ENCODE peak calls at places on chromosomes 1 and 21, in ten cellular contexts. J is bronchial epithelial cell, Z is foreskin keratinocyte, O is K562, Q is BJ, M is heart left ventricle, E is A549, A is IMR-90, L is neural progenitor cell, P is progenitor cell of endocrine pancreas. D is an unnamed sample.

GRCh38 chr1:110944806-110945205 is 18.9 kb downstream of the LRIF1 start:
- DNase-seq in J (no peak), Z (no peak), O (no peak), Q (no peak), M (no peak), E (no peak), A (no peak), L (no peak), P (no peak), D (no peak)

GRCh38 chr1:234838182-234838581 is 228.2 kb upstream of the IRF2BP2 start:
- DNase-seq in J (no peak), Z (no peak), O (no peak), Q (no peak), M (no peak), E (no peak), A (no peak), L (no peak), P (no peak), D (no peak)

GRCh38 chr1:71417421-71417820 is 336.6 kb upstream of the ZRANB2 start:
- DNase-seq in J (no peak), Z (no peak), O (no peak), Q (no peak), M (no peak), E (no peak), A (no peak), L (no peak), P (no peak), D (no peak)

GRCh38 chr1:182685186-182685585 is 799 bp upstream of the RGS8 start:
- DNase-seq in J (no peak), Z (no peak), O (no peak), Q (no peak), M (no peak), E (no peak), A (no peak), L (no peak), P (no peak), D (no peak)

GRCh38 chr1:81682490-81682889 is 118.2 kb upstream of the ADGRL2 start:
- DNase-seq in J (peak), Z (no peak), O (no peak), Q (no peak), M (no peak), E (no peak), A (peak), L (peak), P (no peak), D (no peak)

GRCh38 chr1:204198978-204199340 is 2.7 kb upstream of the KISS1 start:
- DNase-seq in J (no peak), Z (no peak), O (no peak), Q (no peak), M (no peak), E (no peak), A (no peak), L (no peak), P (no peak), D (no peak)

GRCh38 chr1:184492543-184492942 is 105.7 kb downstream of the C1orf21 start:
- DNase-seq in J (no peak), Z (no peak), O (no peak), Q (no peak), M (no peak), E (no peak), A (peak), L (no peak), P (no peak), D (no peak)

GRCh38 chr21:31248598-31248997 is 95.5 kb downstream of the TIAM1 start:
- DNase-seq in J (peak), Z (peak), O (no peak), Q (no peak), M (no peak), E (peak), A (peak), L (no peak), P (no peak), D (no peak)

GRCh38 chr21:41171210-41171609 is 3.2 kb downstream of the BACE2 start:
- DNase-seq in J (peak), Z (peak), O (no peak), Q (no peak), M (peak), E (no peak), A (no peak), L (no peak), P (no peak), D (no peak)

GRCh38 chr1:154943649-154944421 is 7.3 kb upstream of the PMVK start:
- DNase-seq in J (peak), Z (no peak), O (peak), Q (no peak), M (no peak), E (peak), A (peak), L (peak), P (no peak), D (peak)

GRCh38 chr1:212247179-212247721 is 38.0 kb upstream of the PPP2R5A start:
- DNase-seq in J (peak), Z (peak), O (peak), Q (no peak), M (no peak), E (no peak), A (peak), L (no peak), P (no peak), D (no peak)

GRCh38 chr1:234601217-234602017 is 8.6 kb downstream of the IRF2BP2 start:
- DNase-seq in J (no peak), Z (peak), O (peak), Q (no peak), M (no peak), E (peak), A (peak), L (no peak), P (no peak), D (no peak)

GRCh38 chr1:193406901-193407300 is 220.5 kb upstream of the B3GALT2 start:
- DNase-seq in J (peak), Z (peak), O (peak), Q (peak), M (no peak), E (peak), A (peak), L (peak), P (no peak), D (no peak)

GRCh38 chr21:35088235-35088865 is 39.2 kb upstream of the RUNX1 start:
- DNase-seq in J (peak), Z (no peak), O (no peak), Q (no peak), M (no peak), E (no peak), A (peak), L (no peak), P (no peak), D (no peak)

GRCh38 chr1:62954758-62955157 is 170.8 kb downstream of the ATG4C start:
- DNase-seq in J (no peak), Z (no peak), O (no peak), Q (no peak), M (no peak), E (no peak), A (no peak), L (no peak), P (no peak), D (no peak)

GRCh38 chr21:15754640-15755039 is 24.9 kb downstream of the USP25 start:
- DNase-seq in J (peak), Z (peak), O (no peak), Q (no peak), M (no peak), E (peak), A (peak), L (no peak), P (no peak), D (no peak)

GRCh38 chr1:12166834-12167492 is at the start of gene TNFRSF1B:
- DNase-seq in J (no peak), Z (no peak), O (peak), Q (no peak), M (peak), E (no peak), A (peak), L (peak), P (peak), D (peak)

GRCh38 chr21:44686000-44686781 is 4.2 kb upstream of the KRTAP12-1 start:
- DNase-seq in J (no peak), Z (no peak), O (no peak), Q (no peak), M (peak), E (no peak), A (no peak), L (peak), P (no peak), D (no peak)

GRCh38 chr1:230825061-230825803 is 43.1 kb downstream of the C1orf198 start:
- DNase-seq in J (peak), Z (peak), O (no peak), Q (peak), M (no peak), E (peak), A (peak), L (no peak), P (no peak), D (no peak)

GRCh38 chr1:53557830-53558784 is 98.9 kb downstream of the DMRTB1 start:
- DNase-seq in J (no peak), Z (no peak), O (no peak), Q (no peak), M (no peak), E (no peak), A (no peak), L (no peak), P (no peak), D (no peak)

GRCh38 chr1:64363116-64363515 is 106.8 kb upstream of the CACHD1 start:
- DNase-seq in J (no peak), Z (no peak), O (no peak), Q (no peak), M (no peak), E (no peak), A (no peak), L (no peak), P (no peak), D (no peak)

GRCh38 chr21:44403106-44404020 is 49.9 kb downstream of the TRPM2 start:
- DNase-seq in J (no peak), Z (no peak), O (no peak), Q (no peak), M (no peak), E (no peak), A (no peak), L (no peak), P (no peak), D (no peak)

GRCh38 chr1:197557302-197557701 is 218.0 kb downstream of the DENND1B start:
- DNase-seq in J (peak), Z (peak), O (no peak), Q (peak), M (no peak), E (peak), A (peak), L (no peak), P (no peak), D (no peak)

GRCh38 chr1:246724725-246725095 is 501 bp downstream of the SCCPDH start:
- DNase-seq in J (peak), Z (peak), O (peak), Q (no peak), M (peak), E (peak), A (peak), L (peak), P (no peak), D (no peak)

GRCh38 chr1:213783898-213784297 is 203.9 kb upstream of the PROX1 start:
- DNase-seq in J (no peak), Z (no peak), O (no peak), Q (no peak), M (no peak), E (no peak), A (no peak), L (no peak), P (no peak), D (no peak)

GRCh38 chr1:7266561-7266960 is 481.3 kb downstream of the CAMTA1 start:
- DNase-seq in J (no peak), Z (no peak), O (no peak), Q (no peak), M (no peak), E (no peak), A (no peak), L (no peak), P (no peak), D (no peak)

GRCh38 chr1:153506831-153507413 is 28.9 kb downstream of the S100A6 start:
- DNase-seq in J (peak), Z (peak), O (no peak), Q (peak), M (peak), E (peak), A (peak), L (no peak), P (no peak), D (no peak)

GRCh38 chr1:153507926-153508583 is 27.7 kb downstream of the S100A6 start:
- DNase-seq in J (no peak), Z (no peak), O (no peak), Q (no peak), M (no peak), E (no peak), A (no peak), L (no peak), P (no peak), D (no peak)

GRCh38 chr1:153510984-153511410 is 24.8 kb downstream of the S100A6 start:
- DNase-seq in J (peak), Z (peak), O (peak), Q (no peak), M (peak), E (peak), A (peak), L (peak), P (peak), D (peak)

GRCh38 chr1:153509036-153509435 is 26.8 kb downstream of the S100A6 start:
- DNase-seq in J (peak), Z (peak), O (no peak), Q (no peak), M (no peak), E (no peak), A (no peak), L (no peak), P (no peak), D (no peak)

DNA sequence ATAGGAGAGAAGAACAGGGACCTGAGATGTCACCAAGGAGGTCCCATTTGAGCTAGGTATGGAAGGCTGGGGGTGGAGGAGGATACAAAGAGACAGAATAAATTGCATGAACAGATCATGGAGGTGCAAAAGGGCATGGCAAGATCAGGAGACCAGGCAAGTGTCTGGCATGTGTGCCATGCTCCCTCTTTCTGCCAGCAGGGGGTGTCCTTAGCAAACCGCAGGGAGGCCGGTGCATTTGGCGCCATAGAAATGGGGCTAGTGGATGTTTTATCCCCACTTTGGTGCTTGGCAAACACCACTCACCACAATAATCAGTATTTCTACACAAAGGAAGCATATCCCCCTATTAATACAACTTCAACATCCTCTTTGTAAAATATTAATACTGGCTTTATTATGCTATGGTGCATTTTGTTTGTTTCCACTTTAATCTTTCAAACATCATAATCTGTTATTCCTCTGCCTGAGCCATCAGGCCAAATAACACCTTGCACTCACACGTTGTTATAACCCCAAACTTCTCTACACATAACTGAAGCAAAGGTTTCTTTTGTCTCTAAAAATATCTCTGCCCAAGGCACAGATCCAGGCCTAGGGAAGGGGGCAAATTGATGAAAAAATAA is 25.9 kb downstream of the S100A6 start:
- DNase-seq in J (peak), Z (peak), O (peak), Q (no peak), M (peak), E (peak), A (no peak), L (peak), P (peak), D (peak)
- TF ChIP-seq CTCF in J (peak), Z (peak), O (peak), Q (peak), M (peak), E (peak), A (peak), L (peak), P (peak), D (peak)

GRCh38 chr1:10113501-10113900 is 80.7 kb downstream of the UBE4B start:
- DNase-seq in J (no peak), Z (no peak), O (no peak), Q (no peak), M (no peak), E (no peak), A (no peak), L (no peak), P (no peak), D (no peak)

GRCh38 chr1:10117865-10118264 is 85.1 kb downstream of the UBE4B start:
- DNase-seq in J (no peak), Z (no peak), O (no peak), Q (no peak), M (no peak), E (no peak), A (peak), L (no peak), P (no peak), D (no peak)

GRCh38 chr1:10114746-10115145 is 82.0 kb downstream of the UBE4B start:
- DNase-seq in J (no peak), Z (no peak), O (no peak), Q (no peak), M (no peak), E (no peak), A (no peak), L (no peak), P (no peak), D (no peak)

GRCh38 chr1:10121688-10122087 is 88.7 kb upstream of the KIF1B start:
- DNase-seq in J (no peak), Z (no peak), O (no peak), Q (no peak), M (no peak), E (no peak), A (no peak), L (no peak), P (no peak), D (no peak)

GRCh38 chr1:10117132-10117531 is 84.4 kb downstream of the UBE4B start:
- DNase-seq in J (no peak), Z (no peak), O (no peak), Q (no peak), M (no peak), E (no peak), A (no peak), L (no peak), P (no peak), D (no peak)
- TF ChIP-seq CTCF in J (no peak), Z (no peak), O (no peak), Q (no peak), M (no peak), E (no peak), A (no peak), L (no peak), P (no peak), D (no peak)

DNA sequence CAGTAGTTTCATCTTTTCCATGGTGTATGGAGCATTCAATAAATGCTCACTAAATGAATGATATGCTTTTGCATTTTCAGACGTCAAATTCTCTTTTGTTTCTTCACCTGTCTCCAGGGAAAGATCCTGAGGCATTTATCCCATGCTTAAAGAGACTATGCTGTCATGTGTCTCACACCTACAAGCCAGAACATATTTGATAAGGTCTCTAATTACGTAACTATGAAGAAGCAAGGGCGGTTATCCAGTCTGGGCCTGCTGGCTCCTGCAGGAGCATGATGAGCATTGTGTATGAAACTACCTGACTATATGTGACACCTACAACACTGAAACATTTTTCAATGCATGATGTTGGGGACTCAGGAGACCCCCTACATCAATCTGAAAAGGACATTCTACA is 51.8 kb downstream of the FBXO42 start:
- DNase-seq in J (peak), Z (peak), O (no peak), Q (no peak), M (no peak), E (no peak), A (no peak), L (no peak), P (no peak), D (no peak)
- TF ChIP-seq CTCF in J (no peak), Z (no peak), O (no peak), Q (no peak), M (no peak), E (no peak), A (no peak), L (no peak), P (no peak), D (no peak)

GRCh38 chr1:41483960-41484844 is at the start of gene EDN2:
- DNase-seq in J (peak), Z (no peak), O (no peak), Q (no peak), M (peak), E (peak), A (no peak), L (peak), P (no peak), D (no peak)
- TF ChIP-seq CTCF in J (peak), Z (peak), O (no peak), Q (peak), M (peak), E (no peak), A (peak), L (peak), P (peak), D (peak)

D was measured in neural crest cell.